ENCODE peak calls at places on chromosomes 11 and 22, in four cellular contexts. X is NCI-H2081; S is activated T-helper 9 cell treated with anti-CD3 and anti-CD28 coated beads, Interleukin-2, amount 50 U/mL, for 16 hours; Z is brain pericyte. L is an unnamed sample.

GRCh38 chr11:76806131-76806530 is 23.0 kb downstream of the TSKU start:
- DNase-seq in X (no peak), S (no peak), Z (no peak), L (no peak)

GRCh38 chr22:22072169-22072836 is 89.7 kb upstream of the TOP3B start:
- DNase-seq in X (no peak), S (no peak), Z (no peak), L (no peak)

GRCh38 chr22:20551805-20552449 is 44.5 kb downstream of the MED15 start:
- DNase-seq in X (peak), S (peak), Z (peak), L (peak)

GRCh38 chr11:11931461-11932055 is 76.9 kb downstream of the DKK3 start:
- DNase-seq in X (peak), S (no peak), Z (no peak), L (peak)

GRCh38 chr11:36447514-36447913 is 62.6 kb downstream of the TRAF6 start:
- DNase-seq in X (no peak), S (no peak), Z (no peak), L (no peak)

GRCh38 chr11:124043420-124043819 is 2.3 kb upstream of the OR10G7 start:
- DNase-seq in X (no peak), S (no peak), Z (no peak), L (no peak)

GRCh38 chr22:27810566-27810965 is 9.0 kb upstream of the MN1 start:
- DNase-seq in X (peak), S (no peak), Z (no peak), L (no peak)

GRCh38 chr11:105588001-105588400 is 21.9 kb upstream of the GRIA4 start:
- DNase-seq in X (no peak), S (no peak), Z (no peak), L (no peak)

GRCh38 chr11:115153135-115153534 is 351.1 kb downstream of the CADM1 start:
- DNase-seq in X (no peak), S (no peak), Z (no peak), L (no peak)